ENCODE peak calls at places on chromosomes 13 and 19, in five cellular contexts. T, W, D, P and G are unnamed samples.

GRCh38 chr19:55283548-55284393 is at the start of gene BRSK1:
- DNase-seq in P (no peak), T (peak; percentile 53), D (peak; percentile 52), W (peak; percentile 70), G (peak; percentile 13)

GRCh38 chr13:95404141-95404882 is 103.1 kb upstream of the ABCC4 start:
- DNase-seq in W (peak; percentile 34), D (peak; percentile 80), T (peak; percentile 72), P (peak; percentile 55), G (peak; percentile 55)

GRCh38 chr13:41520699-41521630 is 63.6 kb downstream of the RGCC start:
- DNase-seq in W (no peak), P (no peak), D (no peak), T (no peak), G (no peak)

GRCh38 chr19:6273701-6274601 is 5.8 kb downstream of the MLLT1 start:
- DNase-seq in W (peak; percentile 26), D (no peak), T (no peak), P (no peak), G (no peak)

GRCh38 chr19:52139291-52140076 is at the start of gene ZNF616:
- DNase-seq in D (peak; percentile 99), T (peak; percentile 98), P (peak; percentile 95), W (peak; percentile 89), G (peak; percentile 95)

GRCh38 chr19:11931051-11931450 is 6.1 kb downstream of the ZNF700 start:
- DNase-seq in T (no peak), D (no peak), P (no peak), W (no peak), G (no peak)

GRCh38 chr19:34808566-34808965 is 35.6 kb upstream of the ZNF599 start:
- DNase-seq in P (no peak), D (no peak), T (no peak), W (no peak), G (no peak)

GRCh38 chr13:67298297-67298696 is 68.2 kb upstream of the PCDH9 start:
- DNase-seq in P (no peak), D (no peak), T (no peak), W (no peak), G (no peak)

GRCh38 chr19:10112895-10113591 is 1.6 kb downstream of the P2RY11 start:
- DNase-seq in D (peak; percentile 81), W (no peak), P (peak; percentile 32), T (peak; percentile 70), G (peak; percentile 70)

GRCh38 chr13:33349314-33349995 is 63.9 kb upstream of the STARD13 start:
- DNase-seq in T (no peak), W (no peak), D (no peak), P (no peak), G (no peak)

GRCh38 chr19:17555929-17556813 is 722 bp downstream of the COLGALT1 start:
- DNase-seq in P (no peak), W (peak; percentile 15), T (no peak), D (peak; percentile 51), G (no peak)

GRCh38 chr13:75197803-75198202 is 284.2 kb downstream of the TBC1D4 start:
- DNase-seq in D (no peak), W (no peak), P (no peak), T (no peak), G (no peak)

GRCh38 chr13:19646062-19646461 is 12.6 kb downstream of the MPHOSPH8 start:
- DNase-seq in D (no peak), P (no peak), T (no peak), W (no peak), G (no peak)

GRCh38 chr19:55461974-55462628 is 659 bp upstream of the ISOC2 start:
- DNase-seq in P (no peak), T (no peak), W (no peak), D (no peak), G (no peak)

GRCh38 chr19:38774181-38774950 is 1.0 kb upstream of the LGALS7 start:
- DNase-seq in T (no peak), W (no peak), D (no peak), P (no peak), G (no peak)

GRCh38 chr13:22114630-22115311 is 443.9 kb downstream of the FGF9 start:
- DNase-seq in P (peak; percentile 74), W (no peak), T (no peak), D (peak; percentile 26), G (no peak)